ENCODE peak calls at places on chromosomes 2 and 18, in six cellular contexts. R, G, T, J, W and C are unnamed samples.

GRCh38 chr2:9703701-9704221 is 73.0 kb upstream of the YWHAQ start:
- DNase-seq in R (no peak), G (peak), T (no peak), J (no peak), W (peak), C (no peak)

GRCh38 chr2:151343073-151343472 is 14.3 kb upstream of the TNFAIP6 start:
- DNase-seq in R (no peak), G (no peak), T (no peak), J (no peak), W (no peak), C (no peak)

GRCh38 chr2:70247364-70248144 is 874 bp downstream of the TIA1 start:
- DNase-seq in R (no peak), G (no peak), T (no peak), J (no peak), W (peak), C (no peak)

GRCh38 chr2:239779592-239779983 is 245.6 kb downstream of the NDUFA10 start:
- DNase-seq in R (peak), G (no peak), T (peak), J (no peak), W (no peak), C (no peak)

GRCh38 chr2:239533917-239534316 is 133.1 kb upstream of the HDAC4 start:
- DNase-seq in R (no peak), G (no peak), T (no peak), J (no peak), W (no peak), C (peak)

GRCh38 chr2:39663187-39663930 is 2.4 kb upstream of the TMEM178A start:
- DNase-seq in R (no peak), G (no peak), T (no peak), J (no peak), W (peak), C (no peak)

GRCh38 chr2:188201639-188202038 is 90.0 kb upstream of the GULP1 start:
- DNase-seq in R (no peak), G (no peak), T (no peak), J (no peak), W (no peak), C (no peak)

GRCh38 chr2:206783718-206784117 is 18.3 kb downstream of the FASTKD2 start:
- DNase-seq in R (no peak), G (no peak), T (no peak), J (no peak), W (no peak), C (no peak)

GRCh38 chr2:2638516-2638915 is 307.4 kb upstream of the MYT1L start:
- DNase-seq in R (no peak), G (no peak), T (no peak), J (no peak), W (no peak), C (no peak)

GRCh38 chr2:202237787-202238233 is 587 bp downstream of the SUMO1 start:
- DNase-seq in R (peak), G (no peak), T (peak), J (peak), W (peak), C (no peak)

GRCh38 chr2:227324671-227325055 is 388 bp upstream of the MFF start:
- DNase-seq in R (no peak), G (no peak), T (no peak), J (peak), W (peak), C (peak)

GRCh38 chr2:26745609-26746327 is 18.3 kb upstream of the SLC35F6 start:
- DNase-seq in R (peak), G (peak), T (peak), J (peak), W (peak), C (peak)

GRCh38 chr2:194765723-194766122 is 891.3 kb upstream of the SLC39A10 start:
- DNase-seq in R (no peak), G (no peak), T (no peak), J (no peak), W (no peak), C (no peak)

GRCh38 chr2:177553176-177553909 is 160.8 kb downstream of the AGPS start:
- DNase-seq in R (no peak), G (no peak), T (no peak), J (no peak), W (peak), C (no peak)
- TF ChIP-seq CTCF in R (no peak), G (no peak), T (no peak), J (no peak), W (no peak), C (no peak)

DNA sequence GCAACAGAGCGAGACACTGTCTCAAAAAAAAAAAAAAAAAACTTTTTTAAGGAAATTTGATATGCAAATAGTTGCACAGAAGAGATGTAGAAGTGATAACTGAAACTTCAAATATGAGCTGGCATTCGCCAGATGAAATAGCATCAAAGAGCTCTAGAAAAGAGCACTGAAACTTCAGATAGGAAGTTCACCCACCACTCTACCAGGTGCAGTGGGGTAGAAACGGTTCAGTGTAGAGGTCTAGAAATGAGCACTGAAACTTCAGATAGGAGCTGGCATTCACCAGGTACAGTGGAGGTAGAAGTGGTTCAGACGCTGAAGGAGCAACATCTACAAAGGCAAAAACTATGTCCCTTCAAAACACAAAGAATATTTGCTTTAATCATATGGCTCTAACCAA is 9.0 kb upstream of the ONECUT2 start:
- DNase-seq in R (no peak), G (no peak), T (no peak), J (no peak), W (no peak), C (no peak)
- H3K27ac ChIP-seq in R (no peak), G (no peak), T (no peak), J (no peak), W (no peak), C (no peak)

DNA sequence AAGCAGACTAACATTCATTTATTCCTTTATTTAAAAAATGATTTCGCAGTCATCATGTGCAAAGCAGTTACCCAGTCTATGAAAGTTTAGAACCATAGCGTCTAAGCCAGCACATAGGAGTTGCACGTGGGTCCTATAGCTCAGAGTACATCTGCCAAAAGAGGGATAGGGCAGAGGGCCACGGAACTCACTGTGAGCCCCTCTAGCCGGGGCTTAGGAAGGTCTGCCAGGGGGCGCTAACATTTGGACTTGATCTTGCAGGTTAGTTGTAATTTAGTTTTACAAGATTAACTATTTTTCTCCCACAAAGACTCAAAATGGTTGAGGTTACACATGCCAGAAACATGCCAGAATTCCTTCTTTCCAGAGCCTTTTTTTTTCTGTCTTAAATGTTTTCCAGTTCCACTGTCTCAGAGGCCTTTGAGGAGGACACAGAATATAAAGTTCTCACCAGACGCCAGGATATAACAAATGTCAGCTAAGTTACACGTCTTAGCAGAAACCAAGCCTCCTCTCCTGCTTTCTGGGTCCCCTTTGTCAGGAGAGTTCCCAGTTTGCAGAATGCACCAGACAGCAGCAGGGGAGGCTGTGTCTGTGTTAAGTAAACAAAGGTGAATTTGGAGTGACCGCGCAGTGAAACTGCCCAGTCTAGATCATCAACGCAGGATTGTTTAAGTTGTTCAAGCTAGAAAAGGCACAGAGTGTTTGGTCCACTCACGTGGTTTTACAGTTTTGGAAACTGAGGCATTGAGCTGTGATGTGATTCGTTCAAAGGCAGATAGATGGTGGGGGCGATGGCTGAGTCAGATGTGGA is 292.0 kb downstream of the PRKCE start:
- DNase-seq in R (no peak), G (no peak), T (no peak), J (no peak), W (no peak), C (no peak)
- TF ChIP-seq CTCF in R (no peak), G (no peak), T (no peak), J (no peak), W (no peak), C (no peak)

GRCh38 chr18:58962331-58962730 is 97.7 kb downstream of the ZNF532 start:
- DNase-seq in R (no peak), G (no peak), T (no peak), J (no peak), W (no peak), C (no peak)

GRCh38 chr18:58967643-58968291 is 103.1 kb downstream of the ZNF532 start:
- DNase-seq in R (no peak), G (peak), T (no peak), J (no peak), W (peak), C (no peak)

GRCh38 chr18:58966704-58967103 is 102.0 kb downstream of the ZNF532 start:
- DNase-seq in R (no peak), G (no peak), T (no peak), J (no peak), W (peak), C (no peak)

GRCh38 chr18:58965930-58966662 is 101.4 kb downstream of the ZNF532 start:
- DNase-seq in R (no peak), G (no peak), T (no peak), J (no peak), W (no peak), C (no peak)

GRCh38 chr18:58965291-58965929 is 100.7 kb downstream of the ZNF532 start:
- DNase-seq in R (no peak), G (no peak), T (no peak), J (no peak), W (no peak), C (no peak)
- H3K27ac ChIP-seq in R (peak), G (no peak), T (peak), J (no peak), W (peak), C (peak)

GRCh38 chr2:237164474-237165047 is 78.9 kb downstream of the COPS8 start:
- DNase-seq in R (no peak), G (no peak), T (no peak), J (no peak), W (no peak), C (no peak)
- TF ChIP-seq CTCF in R (no peak), G (no peak), T (no peak), J (no peak), W (no peak), C (no peak)

GRCh38 chr2:209321076-209321475 is 102.8 kb upstream of the MAP2 start:
- DNase-seq in R (no peak), G (no peak), T (no peak), J (no peak), W (peak), C (no peak)

GRCh38 chr2:209322905-209323517 is 100.8 kb upstream of the MAP2 start:
- DNase-seq in R (no peak), G (no peak), T (no peak), J (no peak), W (no peak), C (no peak)

GRCh38 chr2:209321581-209321980 is 102.3 kb upstream of the MAP2 start:
- DNase-seq in R (no peak), G (no peak), T (no peak), J (no peak), W (no peak), C (no peak)

GRCh38 chr2:209323738-209324137 is 100.1 kb upstream of the MAP2 start:
- DNase-seq in R (no peak), G (no peak), T (no peak), J (no peak), W (no peak), C (no peak)

GRCh38 chr2:209322041-209322440 is 101.8 kb upstream of the MAP2 start:
- DNase-seq in R (no peak), G (no peak), T (no peak), J (no peak), W (no peak), C (no peak)
- H3K27ac ChIP-seq in R (no peak), G (no peak), T (no peak), J (no peak), W (no peak), C (no peak)

GRCh38 chr2:15797231-15797945 is 143.0 kb upstream of the MYCN start:
- DNase-seq in R (no peak), G (no peak), T (no peak), J (no peak), W (no peak), C (no peak)
- TF ChIP-seq CTCF in R (no peak), G (no peak), T (no peak), J (no peak), W (no peak), C (no peak)

GRCh38 chr2:33276868-33277503 is 199.5 kb upstream of the RASGRP3 start:
- DNase-seq in R (no peak), G (no peak), T (no peak), J (no peak), W (no peak), C (peak)

GRCh38 chr2:33274524-33274923 is 201.9 kb upstream of the RASGRP3 start:
- DNase-seq in R (no peak), G (no peak), T (no peak), J (no peak), W (no peak), C (no peak)

GRCh38 chr2:33273479-33273878 is 203.0 kb upstream of the RASGRP3 start:
- DNase-seq in R (no peak), G (no peak), T (no peak), J (no peak), W (no peak), C (no peak)

GRCh38 chr2:33275689-33276444 is 200.6 kb upstream of the RASGRP3 start:
- DNase-seq in R (peak), G (peak), T (peak), J (peak), W (peak), C (peak)

GRCh38 chr2:33278245-33278943 is 198.1 kb upstream of the RASGRP3 start:
- DNase-seq in R (peak), G (no peak), T (peak), J (no peak), W (no peak), C (no peak)
- H3K27ac ChIP-seq in R (peak), G (no peak), T (peak), J (no peak), W (no peak), C (peak)